ENCODE peak calls at places on chromosomes 2 and 18, in five cellular contexts. P is A549, C is RWPE1, Z is GM13976, T is tibial artery. X is an unnamed sample.
A peak's percentile ranks its signal among the peaks of the same experiment; 100 is the strongest.

GRCh38 chr2:29920130-29920577 is 1.2 kb downstream of the ALK start:
- DNase-seq in P (peak; percentile 27), C (peak; percentile 42), Z (peak; percentile 69), T (no peak), X (no peak)

GRCh38 chr18:8366656-8367055 is 242.6 kb upstream of the RAB12 start:
- DNase-seq in P (no peak), C (no peak), Z (no peak), T (no peak), X (no peak)

GRCh38 chr2:224145751-224146355 is 106.8 kb upstream of the SERPINE2 start:
- DNase-seq in P (peak; percentile 83), C (peak; percentile 60), Z (no peak), T (no peak), X (no peak)

GRCh38 chr2:8622199-8622911 is 59.5 kb upstream of the ID2 start:
- DNase-seq in P (no peak), C (no peak), Z (no peak), T (no peak), X (no peak)

GRCh38 chr2:102033750-102034682 is 42.3 kb downstream of the IL1R2 start:
- DNase-seq in P (no peak), C (no peak), Z (no peak), T (no peak), X (no peak)

GRCh38 chr2:36650434-36650833 is 46.1 kb upstream of the VIT start:
- DNase-seq in P (no peak), C (no peak), Z (no peak), T (no peak), X (no peak)

GRCh38 chr2:218322756-218323525 is 30.6 kb upstream of the TMBIM1 start:
- DNase-seq in P (peak; percentile 91), C (peak; percentile 82), Z (peak; percentile 95), T (peak; percentile 78), X (peak; percentile 86)

GRCh38 chr2:120552800-120553471 is 182.7 kb upstream of the GLI2 start:
- DNase-seq in P (peak; percentile 78), C (peak; percentile 86), Z (no peak), T (peak; percentile 93), X (no peak)

GRCh38 chr18:46220116-46220515 is 115.9 kb downstream of the HAUS1 start:
- DNase-seq in P (no peak), C (peak; percentile 1), Z (no peak), T (no peak), X (no peak)

GRCh38 chr2:230128943-230129342 is 60.2 kb upstream of the SLC16A14 start:
- DNase-seq in P (no peak), C (no peak), Z (no peak), T (no peak), X (no peak)

GRCh38 chr2:24981742-24982141 is 10.0 kb upstream of the DNAJC27 start:
- DNase-seq in P (no peak), C (no peak), Z (no peak), T (no peak), X (no peak)

GRCh38 chr2:10327896-10328666 is 25.4 kb downstream of the HPCAL1 start:
- DNase-seq in P (no peak), C (no peak), Z (no peak), T (no peak), X (no peak)

GRCh38 chr18:79136742-79137141 is 67.5 kb downstream of the ATP9B start:
- DNase-seq in P (peak; percentile 4), C (no peak), Z (no peak), T (no peak), X (no peak)

GRCh38 chr18:23922939-23923338 is 91.6 kb upstream of the TTC39C start:
- DNase-seq in P (no peak), C (no peak), Z (no peak), T (no peak), X (no peak)

GRCh38 chr2:112629823-112630222 is 15.9 kb upstream of the SLC20A1 start:
- DNase-seq in P (no peak), C (no peak), Z (no peak), T (no peak), X (no peak)

GRCh38 chr2:231522418-231523180 is 7.6 kb downstream of the NMUR1 start:
- DNase-seq in P (no peak), C (no peak), Z (no peak), T (peak; percentile 53), X (no peak)

GRCh38 chr2:239959059-239959971 is 65.8 kb downstream of the NDUFA10 start:
- DNase-seq in P (no peak), C (no peak), Z (no peak), T (no peak), X (no peak)

GRCh38 chr18:36692331-36692730 is 136.5 kb downstream of the TPGS2 start:
- DNase-seq in P (no peak), C (no peak), Z (no peak), T (no peak), X (no peak)

GRCh38 chr18:76450452-76450851 is 44.6 kb downstream of the ZNF516 start:
- DNase-seq in P (no peak), C (no peak), Z (no peak), T (no peak), X (no peak)

GRCh38 chr18:77366725-77367641 is 117.3 kb downstream of the GALR1 start:
- DNase-seq in P (peak; percentile 56), C (peak; percentile 8), Z (no peak), T (no peak), X (peak; percentile 60)

GRCh38 chr18:49520661-49521145 is 33.7 kb upstream of the C18orf32 start:
- DNase-seq in P (no peak), C (no peak), Z (no peak), T (no peak), X (peak; percentile 39)

GRCh38 chr2:135743860-135744259 is 2.2 kb downstream of the UBXN4 start:
- DNase-seq in P (no peak), C (no peak), Z (no peak), T (no peak), X (no peak)

GRCh38 chr2:214808481-214808931 is 977 bp downstream of the BARD1 start:
- DNase-seq in P (no peak), C (no peak), Z (no peak), T (no peak), X (no peak)

GRCh38 chr18:55781481-55781957 is 193.5 kb upstream of the TCF4 start:
- DNase-seq in P (peak; percentile 52), C (peak; percentile 24), Z (peak; percentile 9), T (no peak), X (no peak)

GRCh38 chr2:181973379-181973778 is 12.3 kb upstream of the PPP1R1C start:
- DNase-seq in P (no peak), C (no peak), Z (no peak), T (no peak), X (no peak)

GRCh38 chr2:74391209-74391579 is 11.1 kb upstream of the DCTN1 start:
- DNase-seq in P (no peak), C (peak; percentile 29), Z (no peak), T (no peak), X (no peak)

GRCh38 chr18:24990548-24991219 is 361.3 kb downstream of the ZNF521 start:
- DNase-seq in P (no peak), C (no peak), Z (no peak), T (no peak), X (no peak)

GRCh38 chr2:196322963-196323810 is 151.8 kb upstream of the STK17B start:
- DNase-seq in P (no peak), C (no peak), Z (no peak), T (no peak), X (peak; percentile 17)

GRCh38 chr2:187499941-187500532 is 52.0 kb upstream of the CALCRL start:
- DNase-seq in P (peak; percentile 74), C (peak; percentile 42), Z (peak; percentile 10), T (no peak), X (no peak)

GRCh38 chr2:233857511-233858118 is 3.3 kb upstream of the HJURP start:
- DNase-seq in P (peak; percentile 96), C (no peak), Z (no peak), T (peak; percentile 60), X (no peak)
- TF ChIP-seq CTCF in P (peak; percentile 91), C (peak; percentile 28), Z (peak; percentile 72), T (no peak), X (peak; percentile 38)

DNA sequence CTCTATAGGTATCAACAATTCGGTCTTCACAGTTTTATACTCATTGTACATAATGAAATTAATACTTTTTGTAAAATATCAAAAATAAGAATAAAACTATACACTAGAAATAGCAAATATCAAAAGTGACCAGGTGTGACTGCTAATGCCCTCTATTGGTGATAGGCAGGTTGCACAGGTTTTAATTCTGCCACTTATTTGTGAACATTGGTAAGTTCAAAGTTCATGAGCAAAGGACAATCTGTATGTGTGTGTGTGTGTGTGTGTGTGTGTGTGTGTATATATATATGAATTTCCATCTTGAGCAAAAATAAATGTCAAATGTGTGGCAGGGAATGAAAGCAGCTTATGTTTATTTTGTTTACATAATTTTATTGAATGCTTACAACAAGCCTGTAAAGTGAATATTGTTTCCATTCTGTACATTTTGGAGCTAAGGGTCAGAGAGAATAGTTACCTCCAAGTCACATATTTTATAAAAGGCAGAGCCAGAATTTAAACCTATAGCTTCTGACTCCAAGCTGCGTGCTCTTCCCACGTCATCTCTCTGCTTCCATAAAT is 537.4 kb downstream of the CPS1 start:
- DNase-seq in P (peak; percentile 25), C (peak; percentile 19), Z (no peak), T (no peak), X (no peak)
- TF ChIP-seq CTCF in P (peak; percentile 7), C (peak; percentile 55), Z (no peak), T (no peak), X (peak; percentile 48)

DNA sequence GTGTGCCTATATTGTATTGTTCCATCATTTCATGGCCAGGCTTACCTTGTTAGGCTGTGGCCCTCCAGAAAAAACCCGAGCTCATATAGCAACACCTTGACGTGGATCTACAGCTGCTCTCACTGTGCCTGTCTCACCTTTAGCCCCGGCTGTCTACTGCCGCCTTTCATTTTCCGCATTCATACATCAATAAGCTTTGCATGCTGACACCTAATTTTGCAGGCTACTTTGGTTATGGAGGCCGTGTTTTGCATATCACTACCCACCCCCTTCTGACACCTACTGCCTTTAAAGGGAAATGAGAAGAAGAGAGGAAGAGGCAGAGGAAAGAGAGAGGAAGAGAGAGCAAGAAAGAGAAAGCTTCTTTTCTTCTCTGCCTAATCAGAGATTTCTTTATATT is 702.9 kb downstream of the BCL11A start:
- DNase-seq in P (no peak), C (no peak), Z (no peak), T (no peak), X (no peak)
- TF ChIP-seq CTCF in P (no peak), C (no peak), Z (no peak), T (no peak), X (no peak)

GRCh38 chr2:58030789-58031188 is 15.8 kb upstream of the VRK2 start:
- DNase-seq in P (no peak), C (no peak), Z (no peak), T (no peak), X (no peak)

GRCh38 chr2:58032016-58032750 is 14.4 kb upstream of the VRK2 start:
- DNase-seq in P (no peak), C (no peak), Z (no peak), T (no peak), X (no peak)

GRCh38 chr2:58032751-58033055 is 13.9 kb upstream of the VRK2 start:
- DNase-seq in P (no peak), C (no peak), Z (no peak), T (no peak), X (no peak)

GRCh38 chr2:58025150-58025933 is 21.3 kb upstream of the VRK2 start:
- DNase-seq in P (no peak), C (no peak), Z (no peak), T (no peak), X (no peak)

DNA sequence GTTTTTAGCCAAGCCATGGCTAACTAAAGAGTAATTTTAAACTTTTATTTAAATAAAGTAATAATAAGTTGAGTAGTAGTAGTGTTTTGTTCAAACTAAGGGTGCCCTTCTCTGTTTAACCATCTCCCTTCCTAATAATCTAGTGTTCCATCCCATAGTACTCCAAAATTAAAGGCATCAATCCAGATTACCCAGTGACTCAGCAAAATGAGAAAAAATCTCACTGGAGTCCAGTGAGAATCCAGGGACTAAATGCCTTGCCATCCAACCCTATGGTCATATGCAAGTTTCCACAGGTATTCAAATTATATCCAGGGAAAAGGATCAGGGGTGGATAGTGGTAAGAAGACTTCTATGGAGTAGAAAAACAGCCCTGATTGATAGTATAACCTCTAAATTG is 19.6 kb upstream of the VRK2 start:
- DNase-seq in P (no peak), C (no peak), Z (no peak), T (no peak), X (no peak)
- TF ChIP-seq CTCF in P (no peak), C (no peak), Z (no peak), T (no peak), X (no peak)

X was measured in D721Med.